ENCODE peak calls at places on chromosomes 1 and 21, in eight cellular contexts. One of them, this sample, is unnamed.

GRCh38 chr1:20198918-20199317 is 12.6 kb upstream of the PLA2G2C start:
- DNase-seq in stimulated activated CD4-positive, alpha-beta T cell treated with anti-CD3 and anti-CD28 coated beads, Interleukin-15, amount 100 ng/mL, for 24 hours: no peak
- DNase-seq in mammary epithelial cell: no peak
- DNase-seq in GM23338: no peak
- DNase-seq in DMS 273 treated with DMSO at 0.1 percent for 48 hours: no peak
- DNase-seq in osteocyte: no peak
- DNase-seq in midbrain: no peak
- DNase-seq in smooth muscle cell of the brain vasculature: no peak
- DNase-seq in this sample: no peak

GRCh38 chr1:211939876-211940468 is 95.4 kb downstream of the INTS7 start:
- DNase-seq in stimulated activated CD4-positive, alpha-beta T cell treated with anti-CD3 and anti-CD28 coated beads, Interleukin-15, amount 100 ng/mL, for 24 hours: peak; percentile 73
- DNase-seq in mammary epithelial cell: no peak
- DNase-seq in GM23338: no peak
- DNase-seq in DMS 273 treated with DMSO at 0.1 percent for 48 hours: no peak
- DNase-seq in osteocyte: no peak
- DNase-seq in midbrain: no peak
- DNase-seq in smooth muscle cell of the brain vasculature: no peak
- DNase-seq in this sample: no peak

GRCh38 chr1:59332983-59333382 is 36.1 kb downstream of the FGGY start:
- DNase-seq in stimulated activated CD4-positive, alpha-beta T cell treated with anti-CD3 and anti-CD28 coated beads, Interleukin-15, amount 100 ng/mL, for 24 hours: peak; percentile 9
- DNase-seq in mammary epithelial cell: peak; percentile 80
- DNase-seq in GM23338: no peak
- DNase-seq in DMS 273 treated with DMSO at 0.1 percent for 48 hours: no peak
- DNase-seq in osteocyte: no peak
- DNase-seq in midbrain: no peak
- DNase-seq in smooth muscle cell of the brain vasculature: no peak
- DNase-seq in this sample: no peak

GRCh38 chr21:44299085-44299457 is 782 bp upstream of the PFKL start:
- DNase-seq in stimulated activated CD4-positive, alpha-beta T cell treated with anti-CD3 and anti-CD28 coated beads, Interleukin-15, amount 100 ng/mL, for 24 hours: peak; percentile 41
- DNase-seq in mammary epithelial cell: no peak
- DNase-seq in GM23338: no peak
- DNase-seq in DMS 273 treated with DMSO at 0.1 percent for 48 hours: no peak
- DNase-seq in osteocyte: no peak
- DNase-seq in midbrain: no peak
- DNase-seq in smooth muscle cell of the brain vasculature: no peak
- DNase-seq in this sample: no peak

GRCh38 chr1:41880261-41880660 is 38.5 kb downstream of the HIVEP3 start:
- DNase-seq in stimulated activated CD4-positive, alpha-beta T cell treated with anti-CD3 and anti-CD28 coated beads, Interleukin-15, amount 100 ng/mL, for 24 hours: no peak
- DNase-seq in mammary epithelial cell: peak; percentile 65
- DNase-seq in GM23338: no peak
- DNase-seq in DMS 273 treated with DMSO at 0.1 percent for 48 hours: no peak
- DNase-seq in osteocyte: no peak
- DNase-seq in midbrain: no peak
- DNase-seq in smooth muscle cell of the brain vasculature: no peak
- DNase-seq in this sample: no peak

GRCh38 chr1:8122160-8122476 is 96.0 kb upstream of the ERRFI1 start:
- DNase-seq in stimulated activated CD4-positive, alpha-beta T cell treated with anti-CD3 and anti-CD28 coated beads, Interleukin-15, amount 100 ng/mL, for 24 hours: no peak
- DNase-seq in mammary epithelial cell: peak; percentile 31
- DNase-seq in GM23338: no peak
- DNase-seq in DMS 273 treated with DMSO at 0.1 percent for 48 hours: no peak
- DNase-seq in osteocyte: no peak
- DNase-seq in midbrain: no peak
- DNase-seq in smooth muscle cell of the brain vasculature: no peak
- DNase-seq in this sample: no peak

GRCh38 chr1:19356266-19356665 is 44.1 kb downstream of the SLC66A1 start:
- DNase-seq in stimulated activated CD4-positive, alpha-beta T cell treated with anti-CD3 and anti-CD28 coated beads, Interleukin-15, amount 100 ng/mL, for 24 hours: no peak
- DNase-seq in mammary epithelial cell: no peak
- DNase-seq in GM23338: no peak
- DNase-seq in DMS 273 treated with DMSO at 0.1 percent for 48 hours: no peak
- DNase-seq in osteocyte: no peak
- DNase-seq in midbrain: no peak
- DNase-seq in smooth muscle cell of the brain vasculature: no peak
- DNase-seq in this sample: no peak

GRCh38 chr1:154330669-154331068 is 5.3 kb downstream of the ATP8B2 start:
- DNase-seq in stimulated activated CD4-positive, alpha-beta T cell treated with anti-CD3 and anti-CD28 coated beads, Interleukin-15, amount 100 ng/mL, for 24 hours: no peak
- DNase-seq in mammary epithelial cell: no peak
- DNase-seq in GM23338: no peak
- DNase-seq in DMS 273 treated with DMSO at 0.1 percent for 48 hours: no peak
- DNase-seq in osteocyte: no peak
- DNase-seq in midbrain: no peak
- DNase-seq in smooth muscle cell of the brain vasculature: no peak
- DNase-seq in this sample: no peak

GRCh38 chr1:159826436-159827101 is at the start of gene SLAMF8:
- DNase-seq in stimulated activated CD4-positive, alpha-beta T cell treated with anti-CD3 and anti-CD28 coated beads, Interleukin-15, amount 100 ng/mL, for 24 hours: peak; percentile 65
- DNase-seq in mammary epithelial cell: no peak
- DNase-seq in GM23338: no peak
- DNase-seq in DMS 273 treated with DMSO at 0.1 percent for 48 hours: no peak
- DNase-seq in osteocyte: no peak
- DNase-seq in midbrain: no peak
- DNase-seq in smooth muscle cell of the brain vasculature: no peak
- DNase-seq in this sample: no peak

GRCh38 chr1:3714284-3714741 is 37.9 kb upstream of the CCDC27 start:
- DNase-seq in stimulated activated CD4-positive, alpha-beta T cell treated with anti-CD3 and anti-CD28 coated beads, Interleukin-15, amount 100 ng/mL, for 24 hours: no peak
- DNase-seq in mammary epithelial cell: no peak
- DNase-seq in GM23338: no peak
- DNase-seq in DMS 273 treated with DMSO at 0.1 percent for 48 hours: no peak
- DNase-seq in osteocyte: no peak
- DNase-seq in midbrain: peak; percentile 95
- DNase-seq in smooth muscle cell of the brain vasculature: no peak
- DNase-seq in this sample: no peak